ENCODE peak calls at places on chromosomes 11 and 22, in nine cellular contexts. One of them, this sample, is unnamed.

GRCh38 chr11:34308821-34309585 is 48.8 kb downstream of the ABTB2 start:
- DNase-seq in left lung: no peak
- DNase-seq in substantia nigra: no peak
- DNase-seq in activated gamma-delta T cell treated with Interleukin-2 at 50 U/mL for 16 hours: no peak
- DNase-seq in activated naive CD8-positive, alpha-beta T cell treated with anti-CD3 and anti-CD28 coated beads, Interleukin-2, amount 50 U/mL, for 24 hours: no peak
- DNase-seq in H1: no peak
- DNase-seq in stimulated activated CD4-positive, alpha-beta T cell treated with anti-CD3 and anti-CD28 coated beads, TNF-alpha, amount 100 ng/mL, for 48 hours: no peak
- DNase-seq in ecto neural progenitor cell: no peak
- DNase-seq in right cardiac atrium: no peak
- DNase-seq in this sample: no peak

GRCh38 chr11:41459602-41460405 is at the start of gene LRRC4C:
- DNase-seq in left lung: no peak
- DNase-seq in substantia nigra: peak; percentile 5
- DNase-seq in activated gamma-delta T cell treated with Interleukin-2 at 50 U/mL for 16 hours: no peak
- DNase-seq in activated naive CD8-positive, alpha-beta T cell treated with anti-CD3 and anti-CD28 coated beads, Interleukin-2, amount 50 U/mL, for 24 hours: no peak
- DNase-seq in H1: no peak
- DNase-seq in stimulated activated CD4-positive, alpha-beta T cell treated with anti-CD3 and anti-CD28 coated beads, TNF-alpha, amount 100 ng/mL, for 48 hours: no peak
- DNase-seq in ecto neural progenitor cell: no peak
- DNase-seq in right cardiac atrium: no peak
- DNase-seq in this sample: no peak

GRCh38 chr22:26883393-26883792 is 226.0 kb downstream of the MIAT start:
- DNase-seq in left lung: no peak
- DNase-seq in substantia nigra: no peak
- DNase-seq in activated gamma-delta T cell treated with Interleukin-2 at 50 U/mL for 16 hours: no peak
- DNase-seq in activated naive CD8-positive, alpha-beta T cell treated with anti-CD3 and anti-CD28 coated beads, Interleukin-2, amount 50 U/mL, for 24 hours: no peak
- DNase-seq in H1: no peak
- DNase-seq in stimulated activated CD4-positive, alpha-beta T cell treated with anti-CD3 and anti-CD28 coated beads, TNF-alpha, amount 100 ng/mL, for 48 hours: no peak
- DNase-seq in ecto neural progenitor cell: no peak
- DNase-seq in right cardiac atrium: no peak
- DNase-seq in this sample: no peak

GRCh38 chr11:77726524-77726923 is 88.9 kb upstream of the CLNS1A start:
- DNase-seq in left lung: no peak
- DNase-seq in substantia nigra: no peak
- DNase-seq in activated gamma-delta T cell treated with Interleukin-2 at 50 U/mL for 16 hours: no peak
- DNase-seq in activated naive CD8-positive, alpha-beta T cell treated with anti-CD3 and anti-CD28 coated beads, Interleukin-2, amount 50 U/mL, for 24 hours: no peak
- DNase-seq in H1: no peak
- DNase-seq in stimulated activated CD4-positive, alpha-beta T cell treated with anti-CD3 and anti-CD28 coated beads, TNF-alpha, amount 100 ng/mL, for 48 hours: no peak
- DNase-seq in ecto neural progenitor cell: no peak
- DNase-seq in right cardiac atrium: no peak
- DNase-seq in this sample: no peak

GRCh38 chr11:120598517-120599209 is 87.1 kb downstream of the GRIK4 start:
- DNase-seq in left lung: no peak
- DNase-seq in substantia nigra: no peak
- DNase-seq in activated gamma-delta T cell treated with Interleukin-2 at 50 U/mL for 16 hours: no peak
- DNase-seq in activated naive CD8-positive, alpha-beta T cell treated with anti-CD3 and anti-CD28 coated beads, Interleukin-2, amount 50 U/mL, for 24 hours: no peak
- DNase-seq in H1: no peak
- DNase-seq in stimulated activated CD4-positive, alpha-beta T cell treated with anti-CD3 and anti-CD28 coated beads, TNF-alpha, amount 100 ng/mL, for 48 hours: no peak
- DNase-seq in ecto neural progenitor cell: no peak
- DNase-seq in right cardiac atrium: no peak
- DNase-seq in this sample: no peak

GRCh38 chr11:34331736-34332135 is 26.1 kb downstream of the ABTB2 start:
- DNase-seq in left lung: no peak
- DNase-seq in substantia nigra: no peak
- DNase-seq in activated gamma-delta T cell treated with Interleukin-2 at 50 U/mL for 16 hours: no peak
- DNase-seq in activated naive CD8-positive, alpha-beta T cell treated with anti-CD3 and anti-CD28 coated beads, Interleukin-2, amount 50 U/mL, for 24 hours: no peak
- DNase-seq in H1: no peak
- DNase-seq in stimulated activated CD4-positive, alpha-beta T cell treated with anti-CD3 and anti-CD28 coated beads, TNF-alpha, amount 100 ng/mL, for 48 hours: no peak
- DNase-seq in ecto neural progenitor cell: no peak
- DNase-seq in right cardiac atrium: no peak
- DNase-seq in this sample: no peak

GRCh38 chr22:48797731-48798130 is 1029.9 kb downstream of the BRD1 start:
- DNase-seq in left lung: no peak
- DNase-seq in substantia nigra: no peak
- DNase-seq in activated gamma-delta T cell treated with Interleukin-2 at 50 U/mL for 16 hours: no peak
- DNase-seq in activated naive CD8-positive, alpha-beta T cell treated with anti-CD3 and anti-CD28 coated beads, Interleukin-2, amount 50 U/mL, for 24 hours: no peak
- DNase-seq in H1: no peak
- DNase-seq in stimulated activated CD4-positive, alpha-beta T cell treated with anti-CD3 and anti-CD28 coated beads, TNF-alpha, amount 100 ng/mL, for 48 hours: no peak
- DNase-seq in ecto neural progenitor cell: peak; percentile 12
- DNase-seq in right cardiac atrium: no peak
- DNase-seq in this sample: no peak

GRCh38 chr11:2902784-2903671 is 17.5 kb upstream of the CDKN1C start:
- DNase-seq in left lung: no peak
- DNase-seq in substantia nigra: no peak
- DNase-seq in activated gamma-delta T cell treated with Interleukin-2 at 50 U/mL for 16 hours: no peak
- DNase-seq in activated naive CD8-positive, alpha-beta T cell treated with anti-CD3 and anti-CD28 coated beads, Interleukin-2, amount 50 U/mL, for 24 hours: no peak
- DNase-seq in H1: no peak
- DNase-seq in stimulated activated CD4-positive, alpha-beta T cell treated with anti-CD3 and anti-CD28 coated beads, TNF-alpha, amount 100 ng/mL, for 48 hours: no peak
- DNase-seq in ecto neural progenitor cell: no peak
- DNase-seq in right cardiac atrium: no peak
- DNase-seq in this sample: no peak

GRCh38 chr11:67269401-67270255 is 3.4 kb downstream of the GRK2 start:
- DNase-seq in left lung: peak; percentile 82
- DNase-seq in substantia nigra: no peak
- DNase-seq in activated gamma-delta T cell treated with Interleukin-2 at 50 U/mL for 16 hours: no peak
- DNase-seq in activated naive CD8-positive, alpha-beta T cell treated with anti-CD3 and anti-CD28 coated beads, Interleukin-2, amount 50 U/mL, for 24 hours: no peak
- DNase-seq in H1: no peak
- DNase-seq in stimulated activated CD4-positive, alpha-beta T cell treated with anti-CD3 and anti-CD28 coated beads, TNF-alpha, amount 100 ng/mL, for 48 hours: no peak
- DNase-seq in ecto neural progenitor cell: no peak
- DNase-seq in right cardiac atrium: peak; percentile 64
- DNase-seq in this sample: no peak

GRCh38 chr11:12540913-12541587 is 133.2 kb upstream of the TEAD1 start:
- DNase-seq in left lung: no peak
- DNase-seq in substantia nigra: no peak
- DNase-seq in activated gamma-delta T cell treated with Interleukin-2 at 50 U/mL for 16 hours: no peak
- DNase-seq in activated naive CD8-positive, alpha-beta T cell treated with anti-CD3 and anti-CD28 coated beads, Interleukin-2, amount 50 U/mL, for 24 hours: no peak
- DNase-seq in H1: no peak
- DNase-seq in stimulated activated CD4-positive, alpha-beta T cell treated with anti-CD3 and anti-CD28 coated beads, TNF-alpha, amount 100 ng/mL, for 48 hours: no peak
- DNase-seq in ecto neural progenitor cell: no peak
- DNase-seq in right cardiac atrium: no peak
- DNase-seq in this sample: no peak

GRCh38 chr22:47966316-47966715 is 1203.9 kb downstream of the TBC1D22A start:
- DNase-seq in left lung: no peak
- DNase-seq in substantia nigra: no peak
- DNase-seq in activated gamma-delta T cell treated with Interleukin-2 at 50 U/mL for 16 hours: no peak
- DNase-seq in activated naive CD8-positive, alpha-beta T cell treated with anti-CD3 and anti-CD28 coated beads, Interleukin-2, amount 50 U/mL, for 24 hours: no peak
- DNase-seq in H1: no peak
- DNase-seq in stimulated activated CD4-positive, alpha-beta T cell treated with anti-CD3 and anti-CD28 coated beads, TNF-alpha, amount 100 ng/mL, for 48 hours: no peak
- DNase-seq in ecto neural progenitor cell: peak; percentile 16
- DNase-seq in right cardiac atrium: no peak
- DNase-seq in this sample: no peak

GRCh38 chr22:34622602-34623001 is 443.4 kb upstream of the ISX start:
- DNase-seq in left lung: no peak
- DNase-seq in substantia nigra: no peak
- DNase-seq in activated gamma-delta T cell treated with Interleukin-2 at 50 U/mL for 16 hours: no peak
- DNase-seq in activated naive CD8-positive, alpha-beta T cell treated with anti-CD3 and anti-CD28 coated beads, Interleukin-2, amount 50 U/mL, for 24 hours: no peak
- DNase-seq in H1: no peak
- DNase-seq in stimulated activated CD4-positive, alpha-beta T cell treated with anti-CD3 and anti-CD28 coated beads, TNF-alpha, amount 100 ng/mL, for 48 hours: no peak
- DNase-seq in ecto neural progenitor cell: no peak
- DNase-seq in right cardiac atrium: no peak
- DNase-seq in this sample: no peak

GRCh38 chr11:113831314-113831713 is 44.1 kb downstream of the USP28 start:
- DNase-seq in left lung: no peak
- DNase-seq in substantia nigra: no peak
- DNase-seq in activated gamma-delta T cell treated with Interleukin-2 at 50 U/mL for 16 hours: no peak
- DNase-seq in activated naive CD8-positive, alpha-beta T cell treated with anti-CD3 and anti-CD28 coated beads, Interleukin-2, amount 50 U/mL, for 24 hours: no peak
- DNase-seq in H1: no peak
- DNase-seq in stimulated activated CD4-positive, alpha-beta T cell treated with anti-CD3 and anti-CD28 coated beads, TNF-alpha, amount 100 ng/mL, for 48 hours: no peak
- DNase-seq in ecto neural progenitor cell: no peak
- DNase-seq in right cardiac atrium: no peak
- DNase-seq in this sample: no peak

GRCh38 chr11:46513934-46514342 is 79.9 kb downstream of the AMBRA1 start:
- DNase-seq in left lung: no peak
- DNase-seq in substantia nigra: no peak
- DNase-seq in activated gamma-delta T cell treated with Interleukin-2 at 50 U/mL for 16 hours: no peak
- DNase-seq in activated naive CD8-positive, alpha-beta T cell treated with anti-CD3 and anti-CD28 coated beads, Interleukin-2, amount 50 U/mL, for 24 hours: no peak
- DNase-seq in H1: no peak
- DNase-seq in stimulated activated CD4-positive, alpha-beta T cell treated with anti-CD3 and anti-CD28 coated beads, TNF-alpha, amount 100 ng/mL, for 48 hours: no peak
- DNase-seq in ecto neural progenitor cell: no peak
- DNase-seq in right cardiac atrium: peak; percentile 84
- DNase-seq in this sample: no peak

GRCh38 chr22:45531944-45532631 is 29.4 kb downstream of the FBLN1 start:
- DNase-seq in left lung: no peak
- DNase-seq in substantia nigra: no peak
- DNase-seq in activated gamma-delta T cell treated with Interleukin-2 at 50 U/mL for 16 hours: no peak
- DNase-seq in activated naive CD8-positive, alpha-beta T cell treated with anti-CD3 and anti-CD28 coated beads, Interleukin-2, amount 50 U/mL, for 24 hours: no peak
- DNase-seq in H1: no peak
- DNase-seq in stimulated activated CD4-positive, alpha-beta T cell treated with anti-CD3 and anti-CD28 coated beads, TNF-alpha, amount 100 ng/mL, for 48 hours: no peak
- DNase-seq in ecto neural progenitor cell: no peak
- DNase-seq in right cardiac atrium: peak; percentile 9
- DNase-seq in this sample: no peak

GRCh38 chr11:39247570-39248137 is 2211.8 kb downstream of the LRRC4C start:
- DNase-seq in left lung: no peak
- DNase-seq in substantia nigra: no peak
- DNase-seq in activated gamma-delta T cell treated with Interleukin-2 at 50 U/mL for 16 hours: no peak
- DNase-seq in activated naive CD8-positive, alpha-beta T cell treated with anti-CD3 and anti-CD28 coated beads, Interleukin-2, amount 50 U/mL, for 24 hours: no peak
- DNase-seq in H1: no peak
- DNase-seq in stimulated activated CD4-positive, alpha-beta T cell treated with anti-CD3 and anti-CD28 coated beads, TNF-alpha, amount 100 ng/mL, for 48 hours: no peak
- DNase-seq in ecto neural progenitor cell: no peak
- DNase-seq in right cardiac atrium: no peak
- DNase-seq in this sample: no peak

GRCh38 chr11:114811971-114812370 is 133.6 kb downstream of the NXPE2 start:
- DNase-seq in left lung: no peak
- DNase-seq in substantia nigra: no peak
- DNase-seq in activated gamma-delta T cell treated with Interleukin-2 at 50 U/mL for 16 hours: no peak
- DNase-seq in activated naive CD8-positive, alpha-beta T cell treated with anti-CD3 and anti-CD28 coated beads, Interleukin-2, amount 50 U/mL, for 24 hours: no peak
- DNase-seq in H1: no peak
- DNase-seq in stimulated activated CD4-positive, alpha-beta T cell treated with anti-CD3 and anti-CD28 coated beads, TNF-alpha, amount 100 ng/mL, for 48 hours: no peak
- DNase-seq in ecto neural progenitor cell: no peak
- DNase-seq in right cardiac atrium: no peak
- DNase-seq in this sample: no peak

GRCh38 chr11:60857378-60858232 is 1.9 kb upstream of the PTGDR2 start:
- DNase-seq in left lung: no peak
- DNase-seq in substantia nigra: no peak
- DNase-seq in activated gamma-delta T cell treated with Interleukin-2 at 50 U/mL for 16 hours: no peak
- DNase-seq in activated naive CD8-positive, alpha-beta T cell treated with anti-CD3 and anti-CD28 coated beads, Interleukin-2, amount 50 U/mL, for 24 hours: no peak
- DNase-seq in H1: no peak
- DNase-seq in stimulated activated CD4-positive, alpha-beta T cell treated with anti-CD3 and anti-CD28 coated beads, TNF-alpha, amount 100 ng/mL, for 48 hours: no peak
- DNase-seq in ecto neural progenitor cell: no peak
- DNase-seq in right cardiac atrium: no peak
- DNase-seq in this sample: no peak

This sample was measured in NT2/D1.